ENCODE peak calls at places on chromosomes 4 and X, in eight cellular contexts. H is sigmoid colon, E is HCT116, P is stomach, A is breast epithelium, N is suprapubic skin, W is Peyer's patch, F is transverse colon. I is an unnamed sample.

GRCh38 chr4:108751321-108751720 is 11.5 kb downstream of the ETNPPL start:
- DNase-seq in F (no peak), W (no peak), H (no peak), N (no peak), P (no peak), E (no peak), A (no peak), I (no peak)

GRCh38 chr4:184097240-184097619 is 120.4 kb downstream of the ENPP6 start:
- DNase-seq in A (peak; percentile 24), E (no peak), W (peak; percentile 59), P (peak; percentile 37), N (peak; percentile 88), H (peak; percentile 81), F (peak; percentile 57), I (peak; percentile 36)

GRCh38 chr4:42281324-42282020 is 115.8 kb upstream of the SHISA3 start:
- DNase-seq in F (no peak), W (no peak), H (no peak), N (no peak), A (no peak), E (no peak), P (no peak), I (no peak)

GRCh38 chr4:84673475-84674230 is 90.7 kb downstream of the CDS1 start:
- DNase-seq in N (no peak), E (peak; percentile 39), F (no peak), W (no peak), A (no peak), H (no peak), P (no peak), I (no peak)

GRCh38 chrX:151393514-151393913 is 3.5 kb upstream of the VMA21 start:
- DNase-seq in N (no peak), A (no peak), H (no peak), E (no peak), P (no peak), W (no peak), F (no peak), I (no peak)

GRCh38 chrX:113675278-113675677 is 834.6 kb upstream of the AMOT start:
- DNase-seq in W (no peak), P (no peak), N (no peak), E (no peak), F (no peak), A (no peak), H (no peak), I (no peak)

GRCh38 chr4:19728773-19729172 is 522.9 kb upstream of the SLIT2 start:
- DNase-seq in E (no peak), N (no peak), A (no peak), W (no peak), F (no peak), H (no peak), P (no peak), I (no peak)

GRCh38 chrX:148333989-148334388 is 166.4 kb upstream of the AFF2 start:
- DNase-seq in E (no peak), W (no peak), F (no peak), N (no peak), A (no peak), H (no peak), P (no peak), I (no peak)

GRCh38 chr4:112751447-112751846 is 114.5 kb downstream of the LARP7 start:
- DNase-seq in W (no peak), P (no peak), A (no peak), F (no peak), N (no peak), H (no peak), E (no peak), I (no peak)

GRCh38 chr4:98996056-98996941 is 778 bp downstream of the METAP1 start:
- DNase-seq in W (no peak), H (no peak), F (peak; percentile 24), N (no peak), P (no peak), E (no peak), A (no peak), I (peak; percentile 15)

GRCh38 chr4:48068182-48068581 is 51.6 kb downstream of the NIPAL1 start:
- DNase-seq in W (no peak), F (no peak), A (no peak), E (no peak), H (no peak), N (no peak), P (no peak), I (no peak)

GRCh38 chrX:123731987-123732678 is 719 bp downstream of the THOC2 start:
- DNase-seq in N (no peak), F (peak; percentile 16), P (no peak), H (no peak), W (peak; percentile 53), A (no peak), E (no peak), I (peak; percentile 21)
- H3K27ac ChIP-seq in N (peak overlapping the region; percentile 89), F (peak overlapping the region; percentile 92), P (peak overlapping the region; percentile 78), H (peak overlapping the region; percentile 81), W (peak overlapping the region; percentile 73), A (peak overlapping the region; percentile 84), E (peak overlapping the region; percentile 80), I (peak overlapping the region; percentile 89)

GRCh38 chrX:1659664-1660461 is 45.0 kb downstream of the ASMT start:
- DNase-seq in H (no peak), P (no peak), A (no peak), F (no peak), E (no peak), N (peak; percentile 77), W (no peak), I (no peak)

GRCh38 chrX:1661048-1661921 is 46.4 kb downstream of the ASMT start:
- DNase-seq in W (peak; percentile 62), A (no peak), N (peak; percentile 49), F (peak; percentile 68), E (peak; percentile 60), H (no peak), P (peak; percentile 46), I (peak; percentile 30)

GRCh38 chrX:1658083-1658463 is 43.2 kb downstream of the ASMT start:
- DNase-seq in W (no peak), F (no peak), H (no peak), E (no peak), A (no peak), P (no peak), N (no peak), I (no peak)

GRCh38 chrX:1656379-1656778 is 41.5 kb downstream of the ASMT start:
- DNase-seq in E (no peak), A (no peak), P (no peak), W (no peak), H (no peak), N (no peak), F (no peak), I (no peak)

DNA sequence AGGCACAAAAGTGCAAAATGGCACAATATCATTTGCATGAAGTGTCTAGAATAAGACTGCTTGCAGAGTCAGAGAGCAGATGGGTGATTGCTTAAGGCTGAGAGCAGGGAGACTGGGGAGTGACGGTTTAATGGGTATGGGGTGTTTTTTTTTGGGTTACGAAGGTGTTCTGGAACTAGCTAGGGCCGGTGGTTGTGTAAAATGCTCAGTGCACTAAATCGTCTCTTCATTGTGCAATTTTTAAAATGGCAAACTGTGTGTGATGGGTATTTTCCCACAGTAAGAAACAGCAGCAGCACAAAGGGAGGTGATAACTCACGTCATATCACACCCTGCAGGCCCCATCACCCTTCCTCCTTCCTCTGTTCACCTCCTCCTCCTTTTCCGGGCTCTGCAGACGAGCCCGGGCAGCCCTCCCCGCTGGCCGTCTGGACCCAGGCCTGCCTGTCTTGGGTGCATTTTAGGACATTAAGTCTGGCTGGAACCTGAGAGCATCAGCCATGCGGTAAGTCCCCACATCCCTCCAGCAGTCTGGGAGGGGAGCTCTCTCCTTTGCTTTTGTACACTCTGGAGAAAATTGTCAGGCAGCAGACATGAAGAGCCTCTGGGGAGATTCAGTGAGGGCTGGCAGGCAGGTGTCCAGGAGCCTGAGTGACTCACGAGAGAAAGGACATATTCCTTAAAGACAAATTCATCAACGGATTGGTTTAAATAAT is 42.7 kb downstream of the ASMT start:
- DNase-seq in H (no peak), W (no peak), E (no peak), F (peak; percentile 17), A (no peak), P (no peak), N (no peak), I (no peak)
- TF ChIP-seq POLR2A in H (no peak), W (no peak), E (no peak), F (peak; percentile 36), A (no peak), P (no peak), N (no peak), I (no peak)

DNA sequence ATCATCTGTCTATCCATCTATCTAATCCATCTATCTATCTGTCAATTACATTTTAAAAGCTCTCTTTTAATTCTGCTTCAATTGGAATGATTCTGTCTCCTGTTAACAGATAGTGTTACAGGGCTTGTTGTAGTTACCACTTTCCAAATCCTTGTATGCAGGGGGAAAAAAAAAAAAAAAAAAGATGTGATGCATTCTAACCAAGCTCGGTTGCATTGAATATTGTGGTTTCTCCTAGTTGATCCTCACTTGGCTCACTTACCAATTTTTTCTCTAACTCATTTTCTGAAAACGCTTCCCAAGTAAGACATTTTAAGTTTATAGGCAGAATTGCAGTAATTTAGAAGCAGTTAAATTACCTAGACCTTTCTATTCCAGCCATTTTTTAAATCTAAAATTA is 327.8 kb upstream of the PITX2 start:
- DNase-seq in E (no peak), N (no peak), P (no peak), W (no peak), H (no peak), F (no peak), A (no peak), I (no peak)
- H3K27ac ChIP-seq in E (no peak overlapping the region), N (no peak overlapping the region), P (no peak overlapping the region), W (no peak overlapping the region), H (no peak overlapping the region), F (no peak overlapping the region), A (no peak overlapping the region), I (no peak overlapping the region)

GRCh38 chr4:145821771-145822170 is 116.9 kb downstream of the ZNF827 start:
- DNase-seq in W (no peak), E (no peak), N (no peak), H (no peak), F (no peak), P (no peak), A (no peak), I (no peak)

GRCh38 chr4:145827885-145828284 is 110.7 kb downstream of the ZNF827 start:
- DNase-seq in P (no peak), N (no peak), W (no peak), F (no peak), E (no peak), A (no peak), H (no peak), I (no peak)

GRCh38 chr4:145823743-145824142 is 114.9 kb downstream of the ZNF827 start:
- DNase-seq in F (no peak), E (no peak), N (no peak), H (no peak), P (no peak), A (no peak), W (no peak), I (no peak)

GRCh38 chr4:145824469-145824868 is 114.2 kb downstream of the ZNF827 start:
- DNase-seq in E (no peak), P (no peak), W (no peak), A (no peak), H (no peak), N (no peak), F (no peak), I (no peak)

GRCh38 chr4:145825255-145825654 is 113.4 kb downstream of the ZNF827 start:
- DNase-seq in F (no peak), P (no peak), A (no peak), W (no peak), N (no peak), E (no peak), H (no peak), I (no peak)
- TF ChIP-seq POLR2A in F (no peak), P (no peak), A (no peak), W (no peak), N (no peak), E (no peak), H (no peak), I (no peak)

GRCh38 chr4:128285085-128286023 is 2.3 kb downstream of the PGRMC2 start:
- DNase-seq in H (no peak), E (no peak), P (no peak), F (peak; percentile 16), A (no peak), N (no peak), W (no peak), I (no peak)
- H3K27ac ChIP-seq in H (peak overlapping the region; percentile 93), E (no peak overlapping the region), P (peak overlapping the region; percentile 95), F (peak overlapping the region; percentile 91), A (peak overlapping the region; percentile 23), N (peak overlapping the region; percentile 92), W (peak overlapping the region; percentile 38), I (peak overlapping the region; percentile 4)

I was measured in adrenal gland.